ENCODE peak calls at places on chromosomes 12 and 14, in five cellular contexts. I is adipocyte; C is upper lobe of right lung; D is effector memory CD4-positive, alpha-beta T cell; G is lower lobe of right lung. W is an unnamed sample.

GRCh38 chr12:27424631-27425230 is 21.8 kb upstream of the SMCO2 start:
- DNase-seq in I (peak; percentile 72), C (no peak), D (no peak), G (no peak), W (no peak)

GRCh38 chr12:131865196-131865875 is 29.1 kb upstream of the ULK1 start:
- DNase-seq in I (no peak), C (peak; percentile 28), D (no peak), G (no peak), W (no peak)

GRCh38 chr14:68369289-68369925 is 423.5 kb downstream of the ZFP36L1 start:
- DNase-seq in I (no peak), C (no peak), D (no peak), G (no peak), W (no peak)

GRCh38 chr12:128387811-128388422 is 120.9 kb downstream of the TMEM132C start:
- DNase-seq in I (peak; percentile 0), C (peak; percentile 68), D (no peak), G (peak; percentile 57), W (peak; percentile 1)

GRCh38 chr14:89723930-89724915 is 230.3 kb downstream of the EFCAB11 start:
- DNase-seq in I (peak; percentile 57), C (no peak), D (no peak), G (no peak), W (no peak)

GRCh38 chr14:95701846-95702221 is 12.1 kb downstream of the TCL1A start:
- DNase-seq in I (peak; percentile 6), C (no peak), D (no peak), G (no peak), W (no peak)

GRCh38 chr12:47949441-47950341 is 13.7 kb upstream of the TMEM106C start:
- DNase-seq in I (peak; percentile 93), C (peak; percentile 91), D (peak; percentile 11), G (peak; percentile 89), W (peak; percentile 64)

GRCh38 chr14:68403794-68404522 is 388.9 kb downstream of the ZFP36L1 start:
- DNase-seq in I (no peak), C (no peak), D (no peak), G (no peak), W (no peak)

GRCh38 chr12:15863984-15864383 is 18.2 kb upstream of the STRAP start:
- DNase-seq in I (no peak), C (no peak), D (no peak), G (no peak), W (no peak)

GRCh38 chr12:88854260-88854659 is 274.0 kb upstream of the KITLG start:
- DNase-seq in I (peak; percentile 63), C (no peak), D (no peak), G (no peak), W (no peak)
- H3K4me1 ChIP-seq in I (no peaks in the 10 kb centered on the region), C (no peaks in the 10 kb centered on the region), D (no peaks in the 10 kb centered on the region), G (no peaks in the 10 kb centered on the region), W (no peaks in the 10 kb centered on the region)

GRCh38 chr12:92395322-92395721 is 249.7 kb upstream of the BTG1 start:
- DNase-seq in I (no peak), C (no peak), D (no peak), G (no peak), W (no peak)
- H3K4me3 ChIP-seq in I (no peak overlapping the region), C (no peak overlapping the region), D (no peak overlapping the region), G (no peak overlapping the region), W (no peak overlapping the region)

GRCh38 chr14:63893701-63894458 is 41.1 kb downstream of the SYNE2 start:
- DNase-seq in I (peak; percentile 95), C (no peak), D (no peak), G (no peak), W (no peak)
- H3K4me1 ChIP-seq in I (peaks cover 80% of the 10 kb centered on the region), C (peaks cover 60% of the 10 kb centered on the region), D (no peaks in the 10 kb centered on the region), G (peaks cover 72% of the 10 kb centered on the region), W (peaks cover 8% of the 10 kb centered on the region)

DNA sequence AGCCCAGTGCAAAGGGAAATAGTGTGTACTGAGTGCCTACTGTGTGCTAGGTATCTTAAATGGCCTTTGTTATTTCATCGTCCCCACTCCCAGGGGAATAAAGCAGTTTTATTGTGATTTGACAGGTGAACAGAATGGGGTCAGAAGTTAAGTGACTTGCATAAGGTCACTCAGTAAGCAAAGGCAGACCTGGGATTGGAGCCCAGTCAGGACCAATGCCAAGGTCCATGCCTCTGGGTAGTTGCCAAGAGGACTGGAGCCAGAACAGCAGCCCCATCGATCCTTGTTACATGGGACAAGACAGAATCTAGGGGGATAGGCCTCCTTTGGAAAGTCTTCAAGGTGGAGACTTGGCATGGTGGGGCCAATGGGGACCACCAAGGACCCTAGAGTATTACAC is 227.4 kb upstream of the PWP1 start:
- DNase-seq in I (no peak), C (no peak), D (no peak), G (no peak), W (no peak)
- H3K4me3 ChIP-seq in I (no peak overlapping the region), C (no peak overlapping the region), D (no peak overlapping the region), G (no peak overlapping the region), W (no peak overlapping the region)

GRCh38 chr12:122009741-122010140 is 11.9 kb upstream of the BCL7A start:
- DNase-seq in I (no peak), C (no peak), D (no peak), G (peak; percentile 25), W (no peak)

GRCh38 chr12:122014781-122015180 is 6.9 kb upstream of the BCL7A start:
- DNase-seq in I (no peak), C (no peak), D (no peak), G (no peak), W (no peak)

GRCh38 chr12:122012184-122012583 is 9.5 kb upstream of the BCL7A start:
- DNase-seq in I (no peak), C (no peak), D (no peak), G (no peak), W (no peak)

GRCh38 chr12:122013136-122013535 is 8.5 kb upstream of the BCL7A start:
- DNase-seq in I (no peak), C (no peak), D (no peak), G (no peak), W (no peak)

DNA sequence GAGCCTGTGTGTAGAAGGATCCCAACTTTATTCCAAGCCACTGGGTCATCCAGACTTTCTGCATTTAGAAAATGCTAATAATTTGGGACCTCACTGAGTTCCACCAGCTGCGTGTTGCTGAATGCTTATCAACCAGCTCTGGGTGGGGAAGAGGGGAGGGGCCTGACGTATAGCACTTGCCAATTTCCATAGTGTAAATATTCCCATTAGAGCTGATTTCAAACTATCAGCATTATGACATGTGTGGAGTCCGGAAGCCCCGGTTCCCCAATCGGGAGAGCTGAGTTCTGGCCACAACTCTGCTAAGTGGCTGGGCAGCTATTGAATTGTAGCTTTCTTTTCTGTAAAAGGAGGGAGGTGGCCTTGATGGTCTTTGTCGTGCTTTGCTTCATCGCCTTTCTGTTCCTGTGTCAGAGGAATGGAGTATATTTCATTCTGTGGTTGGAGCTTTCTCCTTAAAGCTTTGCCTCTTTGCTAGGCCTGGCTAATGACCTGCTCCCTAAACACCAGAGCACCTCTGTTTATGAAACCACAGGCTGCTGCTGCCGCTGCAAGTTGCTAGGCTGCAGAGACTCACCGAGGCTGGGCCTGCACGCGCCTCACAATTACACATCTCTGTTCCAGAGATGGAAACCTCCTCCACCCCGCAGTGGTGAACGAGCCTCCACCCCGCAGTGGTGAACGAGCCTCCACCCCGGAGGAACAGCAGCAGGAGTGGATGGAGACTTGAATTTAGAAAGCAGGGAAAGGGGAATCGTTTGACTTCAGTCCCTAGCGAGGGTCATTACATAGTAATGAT is 7.7 kb upstream of the BCL7A start:
- DNase-seq in I (no peak), C (no peak), D (no peak), G (no peak), W (no peak)
- H3K4me1 ChIP-seq in I (peaks cover 2% of the 10 kb centered on the region), C (no peaks in the 10 kb centered on the region), D (no peaks in the 10 kb centered on the region), G (no peaks in the 10 kb centered on the region), W (no peaks in the 10 kb centered on the region)

DNA sequence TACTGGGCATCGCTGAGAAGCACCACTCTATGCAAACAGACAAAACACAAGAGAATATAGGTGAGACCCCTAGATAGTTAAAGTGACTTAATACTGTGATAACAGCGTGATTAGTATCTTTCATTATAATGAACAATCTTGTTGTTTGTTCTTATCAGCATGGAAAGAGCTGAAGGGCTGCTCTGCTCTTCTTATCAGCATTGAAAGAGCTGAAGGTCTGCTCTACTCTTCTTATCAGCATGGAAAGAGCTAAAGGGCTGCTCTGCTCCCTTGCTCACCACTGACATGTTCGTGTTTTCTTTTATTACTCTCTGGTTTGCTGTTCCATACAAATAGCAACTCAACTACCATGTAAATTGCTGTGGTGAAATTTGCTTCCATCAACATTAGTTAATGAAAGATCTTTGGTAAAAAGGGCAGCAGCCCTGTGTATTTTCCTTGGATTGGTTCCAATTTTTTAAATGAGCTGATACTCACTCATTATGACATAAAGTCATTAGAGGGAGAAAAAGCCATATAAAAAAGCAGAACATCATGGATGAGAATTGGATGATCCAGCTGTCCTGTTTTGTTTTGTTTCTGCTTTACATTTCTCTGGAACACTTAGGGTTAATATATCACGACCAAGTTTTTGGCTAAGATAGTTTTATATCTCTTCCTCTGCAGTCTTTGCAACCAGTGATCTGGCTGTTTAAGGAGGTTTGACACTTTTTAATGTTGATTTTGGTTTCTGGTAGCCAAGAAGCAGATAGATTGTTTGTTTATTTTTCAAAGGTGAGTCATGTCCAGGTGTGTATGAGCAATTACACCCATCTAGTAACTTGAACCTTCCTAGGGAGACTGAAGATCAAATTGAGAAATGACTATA is 356.7 kb downstream of the CEP128 start:
- DNase-seq in I (no peak), C (no peak), D (no peak), G (no peak), W (no peak)
- H3K4me3 ChIP-seq in I (no peak overlapping the region), C (no peak overlapping the region), D (no peak overlapping the region), G (no peak overlapping the region), W (no peak overlapping the region)

GRCh38 chr12:12719496-12719895 is 2.3 kb downstream of the CDKN1B start:
- DNase-seq in I (no peak), C (no peak), D (no peak), G (no peak), W (no peak)

GRCh38 chr12:12721251-12721689 is 4.1 kb downstream of the CDKN1B start:
- DNase-seq in I (no peak), C (no peak), D (no peak), G (no peak), W (no peak)

GRCh38 chr12:12718853-12719252 is 1.7 kb downstream of the CDKN1B start:
- DNase-seq in I (peak; percentile 68), C (no peak), D (no peak), G (no peak), W (no peak)

GRCh38 chr12:12720637-12721250 is 3.6 kb downstream of the CDKN1B start:
- DNase-seq in I (no peak), C (no peak), D (no peak), G (no peak), W (no peak)

GRCh38 chr12:12720052-12720451 is 2.9 kb downstream of the CDKN1B start:
- DNase-seq in I (no peak), C (no peak), D (no peak), G (no peak), W (no peak)
- H3K4me1 ChIP-seq in I (peaks cover 47% of the 10 kb centered on the region), C (peaks cover 38% of the 10 kb centered on the region), D (no peaks in the 10 kb centered on the region), G (peaks cover 55% of the 10 kb centered on the region), W (peaks cover 4% of the 10 kb centered on the region)

GRCh38 chr14:74634481-74634880 is 22.4 kb upstream of the LTBP2 start:
- DNase-seq in I (peak; percentile 37), C (no peak), D (no peak), G (no peak), W (no peak)

GRCh38 chr14:74627071-74627470 is 15.0 kb upstream of the LTBP2 start:
- DNase-seq in I (no peak), C (no peak), D (no peak), G (no peak), W (no peak)

GRCh38 chr14:74634964-74635363 is 22.9 kb upstream of the LTBP2 start:
- DNase-seq in I (no peak), C (no peak), D (no peak), G (no peak), W (no peak)

GRCh38 chr14:74628418-74628817 is 16.4 kb upstream of the LTBP2 start:
- DNase-seq in I (no peak), C (no peak), D (no peak), G (no peak), W (no peak)

GRCh38 chr14:74630881-74631690 is 19.0 kb upstream of the LTBP2 start:
- DNase-seq in I (no peak), C (no peak), D (no peak), G (no peak), W (no peak)
- H3K4me3 ChIP-seq in I (no peak overlapping the region), C (no peak overlapping the region), D (no peak overlapping the region), G (no peak overlapping the region), W (no peak overlapping the region)

W was measured in iPS DF 6.9.